ENCODE peak calls at places on chromosomes 13 and 19, in four cellular contexts. D, S, V and O are unnamed samples.

GRCh38 chr13:110346661-110347067 is 39.6 kb downstream of the COL4A2 start:
- DNase-seq in D (no peak), S (no peak), V (no peak), O (no peak)

GRCh38 chr13:95833713-95834112 is 156.8 kb downstream of the DNAJC3 start:
- DNase-seq in D (no peak), S (no peak), V (no peak), O (no peak)

GRCh38 chr13:50635504-50635903 is 208.0 kb downstream of the DLEU7 start:
- DNase-seq in D (no peak), S (no peak), V (peak; percentile 20), O (no peak)

GRCh38 chr13:48896312-48896711 is 79.4 kb upstream of the FNDC3A start:
- DNase-seq in D (no peak), S (no peak), V (no peak), O (no peak)

GRCh38 chr19:23098286-23098685 is 18.5 kb upstream of the ZNF730 start:
- DNase-seq in D (no peak), S (no peak), V (no peak), O (no peak)

GRCh38 chr19:18710986-18711751 is 27.7 kb downstream of the CRTC1 start:
- DNase-seq in D (no peak), S (no peak), V (no peak), O (no peak)

GRCh38 chr13:113740661-113741060 is 18.4 kb upstream of the TMEM255B start:
- DNase-seq in D (no peak), S (no peak), V (no peak), O (no peak)

GRCh38 chr19:35545001-35545854 is at the start of gene TMEM147:
- DNase-seq in D (peak; percentile 93), S (peak; percentile 96), V (peak; percentile 87), O (peak; percentile 44)

GRCh38 chr13:24911135-24911524 is 147.2 kb downstream of the RNF17 start:
- DNase-seq in D (no peak), S (no peak), V (no peak), O (no peak)

GRCh38 chr19:5090780-5091575 is 122.1 kb downstream of the KDM4B start:
- DNase-seq in D (no peak), S (peak; percentile 42), V (no peak), O (no peak)

GRCh38 chr13:99859178-99860177 is 112.1 kb downstream of the ZIC5 start:
- DNase-seq in D (no peak), S (no peak), V (no peak), O (no peak)

GRCh38 chr13:102225892-102226291 is 176.0 kb downstream of the FGF14 start:
- DNase-seq in D (no peak), S (no peak), V (no peak), O (no peak)

GRCh38 chr13:93462151-93462550 is 235.5 kb downstream of the GPC6 start:
- DNase-seq in D (no peak), S (no peak), V (no peak), O (no peak)

GRCh38 chr19:40640744-40641143 is 39.6 kb downstream of the LTBP4 start:
- DNase-seq in D (no peak), S (no peak), V (no peak), O (no peak)

GRCh38 chr19:46299004-46299509 is 2.2 kb downstream of the HIF3A start:
- DNase-seq in D (peak; percentile 97), S (peak; percentile 98), V (peak; percentile 91), O (no peak)

DNA sequence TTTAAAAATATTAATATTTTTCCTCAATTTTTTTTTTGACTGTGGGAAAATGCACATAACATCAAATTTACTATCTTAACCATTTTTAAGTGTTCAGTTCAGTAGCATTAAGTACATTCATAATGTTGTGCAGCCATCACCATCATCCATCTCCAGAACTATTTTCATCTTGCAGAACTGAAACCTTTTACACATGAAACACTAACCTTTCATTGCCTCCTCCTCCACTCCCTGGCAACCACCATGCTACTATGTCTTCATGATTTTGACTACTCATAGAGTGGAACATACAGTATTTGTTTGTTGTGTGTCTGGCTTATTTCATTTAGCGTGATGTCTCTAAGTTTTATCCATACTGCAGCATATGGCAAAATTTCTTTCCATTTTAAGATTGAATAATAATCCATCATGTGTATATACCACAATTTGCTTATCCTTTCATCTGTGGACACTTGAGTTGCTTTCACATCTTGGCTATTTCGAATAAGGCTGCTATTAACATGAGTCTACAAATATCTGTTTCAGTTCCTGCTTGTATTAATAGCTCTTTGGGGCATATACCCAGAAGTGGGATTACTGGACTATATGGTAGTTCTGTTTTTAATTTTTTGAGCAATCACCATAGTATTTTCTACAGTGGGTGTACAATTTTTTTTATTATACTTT is 376.4 kb downstream of the MTUS2 start:
- DNase-seq in D (no peak), S (no peak), V (no peak), O (no peak)
- TF ChIP-seq POLR2A in D (no peak), S (no peak), V (no peak), O (no peak)

GRCh38 chr19:17687857-17688784 is at the start of gene UNC13A:
- DNase-seq in D (no peak), S (peak; percentile 63), V (no peak), O (no peak)
- H3K4me3 ChIP-seq in D (no peak within 1 kb of the TSS), S (no peak within 1 kb of the TSS), V (no peak within 1 kb of the TSS), O (peak within 1 kb of the TSS; percentile 23)

GRCh38 chr19:52336117-52336811 is at the start of gene ZNF610:
- DNase-seq in D (peak; percentile 92), S (peak; percentile 87), V (peak; percentile 80), O (peak; percentile 28)
- TF ChIP-seq POLR2A in D (no peak), S (peak; percentile 69), V (peak; percentile 29), O (peak; percentile 32)

DNA sequence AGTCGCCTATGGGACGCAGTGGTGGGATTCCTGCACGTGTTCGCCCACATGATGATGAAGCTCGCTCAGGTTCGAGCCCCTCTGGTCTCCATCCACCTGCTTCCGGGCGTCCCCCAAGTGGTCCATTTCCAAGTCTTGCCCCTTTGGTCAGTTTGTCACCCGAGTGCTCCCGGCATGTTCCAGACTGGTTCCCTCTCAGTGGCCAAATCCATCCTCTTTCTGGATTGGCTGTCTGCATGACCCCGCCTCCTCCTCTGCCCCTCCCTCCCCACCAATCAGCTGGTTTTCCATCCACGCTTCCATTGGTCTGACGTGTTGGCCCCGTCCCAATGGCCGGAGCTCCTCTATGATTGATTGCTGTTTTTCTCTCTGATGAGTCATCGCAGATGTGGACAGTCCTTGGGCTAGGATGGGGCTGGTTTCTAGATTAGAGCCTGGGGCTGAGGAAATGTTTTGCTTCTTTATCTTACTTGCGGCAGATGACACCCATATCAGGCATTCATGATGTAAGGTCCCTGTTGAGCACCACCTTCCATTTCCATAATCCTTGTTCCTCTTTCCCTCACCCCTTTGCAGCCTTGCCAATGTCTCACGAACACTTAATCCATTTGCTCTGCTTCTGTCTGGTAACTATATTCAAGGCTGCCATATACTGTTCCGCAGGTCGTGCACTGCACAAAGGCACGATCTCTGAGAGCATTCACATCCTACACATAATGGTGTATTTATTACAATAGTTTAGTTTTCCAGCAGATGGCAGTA is 73.8 kb downstream of the MAP4K1 start:
- DNase-seq in D (no peak), S (peak; percentile 92), V (peak; percentile 66), O (no peak)
- H3K4me3 ChIP-seq in D (no peak overlapping the region), S (no peak overlapping the region), V (peak overlapping the region; percentile 26), O (no peak overlapping the region)

DNA sequence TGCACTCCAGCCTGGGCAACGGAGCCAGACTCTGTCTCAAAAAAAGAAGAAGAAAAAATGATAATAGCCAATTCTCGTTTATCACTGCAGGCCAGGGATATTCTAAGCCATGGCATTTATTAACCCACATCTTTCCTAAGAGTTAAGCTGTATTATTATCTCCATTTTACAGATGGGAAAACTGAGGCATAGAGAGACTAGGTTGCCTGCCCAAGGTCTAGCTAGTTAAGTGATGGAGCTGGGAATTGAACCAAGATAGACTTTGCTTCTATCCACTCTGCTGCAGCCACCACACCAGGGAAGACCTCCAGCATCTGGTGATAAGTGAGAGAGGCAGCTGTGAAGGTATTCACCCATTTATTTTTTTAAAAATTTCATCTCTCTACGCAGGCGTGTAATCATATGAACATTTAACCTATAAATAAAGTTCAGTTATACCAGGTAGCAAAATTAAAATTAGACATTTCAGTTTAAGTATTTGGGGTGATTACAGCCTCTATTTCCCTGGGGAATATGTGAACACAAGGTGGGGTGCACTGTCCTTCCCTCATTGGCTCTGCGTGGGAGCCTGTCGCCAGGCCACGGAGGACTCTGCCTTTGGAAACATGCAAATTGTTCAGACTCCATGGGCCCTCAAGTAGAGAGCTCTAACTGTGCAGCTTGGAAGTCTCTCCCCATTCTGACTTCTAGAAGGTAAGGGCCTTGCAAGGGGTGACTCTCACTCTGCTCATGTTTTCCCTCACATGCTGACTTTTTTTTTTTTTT is 157.8 kb downstream of the SIPA1L3 start:
- DNase-seq in D (no peak), S (no peak), V (no peak), O (no peak)
- TF ChIP-seq POLR2A in D (no peak), S (no peak), V (no peak), O (no peak)

DNA sequence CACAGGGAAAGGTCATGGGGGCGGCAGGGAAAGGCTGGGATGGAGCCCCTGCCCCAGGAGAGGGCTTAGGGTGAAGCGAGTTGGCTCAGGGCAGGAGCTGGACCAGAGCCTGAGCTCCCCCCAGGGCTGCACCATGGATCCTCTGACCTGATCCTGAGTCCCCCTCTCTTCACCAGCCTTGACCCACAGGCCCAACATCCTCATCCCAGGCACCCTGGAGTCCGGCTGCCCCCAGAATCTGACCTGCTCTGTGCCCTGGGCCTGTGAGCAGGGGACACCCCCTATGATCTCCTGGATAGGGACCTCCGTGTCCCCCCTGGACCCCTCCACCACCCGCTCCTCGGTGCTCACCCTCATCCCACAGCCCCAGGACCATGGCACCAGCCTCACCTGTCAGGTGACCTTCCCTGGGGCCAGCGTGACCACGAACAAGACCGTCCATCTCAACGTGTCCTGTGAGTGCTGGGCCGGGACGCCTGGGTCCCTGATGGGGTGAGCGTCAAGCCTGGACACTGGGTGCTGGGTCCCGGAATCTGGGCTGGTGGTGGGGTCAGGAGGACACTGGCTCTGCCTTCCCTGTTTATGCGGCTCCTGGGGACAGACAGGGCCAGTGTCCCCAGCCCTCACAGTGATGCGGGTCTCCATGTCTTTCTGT is 842 bp downstream of the SIGLEC9 start:
- DNase-seq in D (peak; percentile 74), S (no peak), V (no peak), O (no peak)
- H3K4me3 ChIP-seq in D (peak overlapping the region; percentile 25), S (no peak overlapping the region), V (peak overlapping the region; percentile 1), O (no peak overlapping the region)

GRCh38 chr13:44296856-44297255 is 76.8 kb upstream of the SERP2 start:
- DNase-seq in D (no peak), S (no peak), V (no peak), O (no peak)
- TF ChIP-seq POLR2A in D (no peak), S (no peak), V (no peak), O (no peak)

DNA sequence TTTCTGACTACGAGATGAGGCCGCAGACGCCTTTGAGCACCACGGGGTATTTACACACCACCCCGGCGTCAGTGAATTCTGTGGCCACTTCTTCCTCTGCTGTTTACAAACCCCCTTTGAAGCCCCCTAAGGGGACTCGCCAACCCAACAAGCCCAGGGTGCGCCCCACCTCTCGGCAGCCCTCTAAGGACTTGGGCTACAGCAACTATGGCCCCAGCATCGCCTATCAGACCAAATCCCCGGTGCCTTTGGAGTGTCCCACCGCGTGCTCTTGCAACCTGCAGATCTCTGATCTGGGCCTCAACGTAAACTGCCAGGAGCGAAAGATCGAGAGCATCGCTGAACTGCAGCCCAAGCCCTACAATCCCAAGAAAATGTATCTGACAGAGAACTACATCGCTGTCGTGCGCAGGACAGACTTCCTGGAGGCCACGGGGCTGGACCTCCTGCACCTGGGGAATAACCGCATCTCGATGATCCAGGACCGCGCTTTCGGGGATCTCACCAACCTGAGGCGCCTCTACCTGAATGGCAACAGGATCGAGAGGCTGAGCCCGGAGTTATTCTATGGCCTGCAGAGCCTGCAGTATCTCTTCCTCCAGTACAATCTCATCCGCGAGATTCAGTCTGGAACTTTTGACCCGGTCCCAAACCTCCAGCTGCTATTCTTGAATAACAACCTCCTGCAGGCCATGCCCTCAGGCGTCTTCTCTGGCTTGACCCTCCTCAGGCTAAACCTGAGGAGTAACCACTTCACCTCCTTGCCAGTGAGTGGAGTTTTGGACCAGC is 5.3 kb downstream of the SLITRK5 start:
- DNase-seq in D (no peak), S (no peak), V (no peak), O (no peak)
- H3K4me3 ChIP-seq in D (no peak overlapping the region), S (no peak overlapping the region), V (no peak overlapping the region), O (no peak overlapping the region)

GRCh38 chr19:50796634-50797428 is 6.6 kb downstream of the ACP4 start:
- DNase-seq in D (no peak), S (no peak), V (no peak), O (no peak)
- TF ChIP-seq POLR2A in D (no peak), S (no peak), V (no peak), O (no peak)